ENCODE peak calls at places on chromosomes 7 and 10, in six cellular contexts. I is neural progenitor cell, G is pancreas, P is heart left ventricle, R is uterus, W is suprapubic skin. X is an unnamed sample.

GRCh38 chr7:116305485-116306408 is 95.4 kb downstream of the TES start:
- DNase-seq in W (no peak), R (no peak), I (no peak), P (no peak), G (no peak), X (no peak)

GRCh38 chr7:37247881-37248280 is 200.8 kb downstream of the ELMO1 start:
- DNase-seq in P (no peak), R (peak; percentile 15), I (peak; percentile 24), G (no peak), W (no peak), X (no peak)

GRCh38 chr10:103353281-103353680 is 2.3 kb upstream of the PCGF6 start:
- DNase-seq in W (no peak), G (no peak), P (no peak), I (no peak), R (no peak), X (no peak)

GRCh38 chr7:45643630-45644029 is 69.5 kb downstream of the ADCY1 start:
- DNase-seq in P (no peak), I (no peak), R (no peak), W (no peak), G (no peak), X (no peak)

GRCh38 chr7:116715087-116715486 is 43.1 kb downstream of the MET start:
- DNase-seq in I (no peak), G (no peak), P (no peak), W (no peak), R (no peak), X (no peak)

GRCh38 chr10:8050561-8051108 is 3.9 kb upstream of the GATA3 start:
- DNase-seq in R (no peak), W (peak; percentile 69), G (no peak), I (peak; percentile 87), P (no peak), X (no peak)

GRCh38 chr7:5692112-5692844 is 89.2 kb downstream of the RNF216 start:
- DNase-seq in R (peak; percentile 93), I (no peak), W (peak; percentile 93), P (peak; percentile 91), G (peak; percentile 23), X (peak; percentile 85)

GRCh38 chr10:131848741-131849590 is 51.8 kb upstream of the PPP2R2D start:
- DNase-seq in I (no peak), R (no peak), W (peak; percentile 42), P (no peak), G (no peak), X (no peak)

GRCh38 chr10:117373848-117374505 is 1.3 kb downstream of the PDZD8 start:
- DNase-seq in W (peak; percentile 77), G (peak; percentile 59), R (peak; percentile 38), I (peak; percentile 45), P (peak; percentile 48), X (peak; percentile 53)

GRCh38 chr10:103254538-103255325 is 9.0 kb downstream of the RPEL1 start:
- DNase-seq in W (no peak), R (no peak), I (no peak), G (no peak), P (no peak), X (no peak)

GRCh38 chr10:95374597-95375209 is 83.9 kb upstream of the PDLIM1 start:
- DNase-seq in W (peak; percentile 83), I (peak; percentile 92), P (peak; percentile 80), R (peak; percentile 86), G (peak; percentile 60), X (peak; percentile 64)

GRCh38 chr10:22823109-22823508 is 104.7 kb upstream of the ARMC3 start:
- DNase-seq in G (no peak), R (no peak), I (no peak), P (no peak), W (no peak), X (no peak)

GRCh38 chr10:27143686-27144085 is 10.5 kb downstream of the YME1L1 start:
- DNase-seq in P (no peak), I (no peak), G (no peak), R (no peak), W (no peak), X (no peak)

GRCh38 chr7:21377545-21377944 is 50.3 kb upstream of the SP4 start:
- DNase-seq in P (no peak), W (no peak), G (no peak), R (no peak), I (no peak), X (no peak)

GRCh38 chr7:11341285-11341944 is 367.7 kb downstream of the PHF14 start:
- DNase-seq in I (peak; percentile 47), P (no peak), R (no peak), W (no peak), G (no peak), X (no peak)

GRCh38 chr10:108861181-108861754 is 1062.0 kb downstream of the XPNPEP1 start:
- DNase-seq in I (no peak), R (no peak), W (no peak), P (no peak), G (no peak), X (no peak)

GRCh38 chr10:89074120-89074519 is 83.5 kb downstream of the FAS start:
- DNase-seq in G (no peak), W (peak; percentile 83), P (peak; percentile 38), R (peak; percentile 65), I (no peak), X (peak; percentile 54)

GRCh38 chr7:100584046-100584676 is 1.8 kb downstream of the LRCH4 start:
- DNase-seq in P (no peak), W (no peak), R (no peak), G (no peak), I (peak; percentile 28), X (no peak)

GRCh38 chr10:11330383-11331020 is 280.9 kb downstream of the USP6NL start:
- DNase-seq in R (no peak), W (no peak), I (no peak), G (no peak), P (no peak), X (no peak)
- H3K27ac ChIP-seq in R (no peak overlapping the region), W (no peak overlapping the region), I (no peak overlapping the region), G (no peak overlapping the region), P (peak overlapping the region; percentile 66), X (peak overlapping the region; percentile 78)

GRCh38 chr7:128855559-128855958 is 7.1 kb upstream of the ATP6V1F start:
- DNase-seq in P (no peak), G (no peak), W (no peak), I (no peak), R (no peak), X (no peak)
- H3K4me3 ChIP-seq in P (no peak overlapping the region), G (no peak overlapping the region), W (no peak overlapping the region), I (no peak overlapping the region), R (no peak overlapping the region), X (no peak overlapping the region)

GRCh38 chr7:42880392-42880791 is 31.5 kb downstream of the C7orf25 start:
- DNase-seq in W (no peak), G (no peak), R (no peak), I (no peak), P (no peak), X (no peak)

GRCh38 chr7:42886129-42886528 is 25.7 kb downstream of the C7orf25 start:
- DNase-seq in W (no peak), R (no peak), I (no peak), G (no peak), P (no peak), X (no peak)

GRCh38 chr7:42886866-42887509 is 24.9 kb downstream of the C7orf25 start:
- DNase-seq in R (no peak), W (no peak), P (no peak), G (no peak), I (no peak), X (no peak)

GRCh38 chr7:42878303-42878702 is 33.6 kb downstream of the C7orf25 start:
- DNase-seq in R (no peak), W (no peak), I (no peak), P (no peak), G (no peak), X (no peak)

GRCh38 chr7:42883950-42884349 is 27.9 kb downstream of the C7orf25 start:
- DNase-seq in I (peak; percentile 28), R (no peak), W (no peak), P (peak; percentile 63), G (no peak), X (peak; percentile 28)
- TF ChIP-seq CTCF in I (no peak), R (no peak), W (no peak), P (no peak), G (no peak), X (no peak)

DNA sequence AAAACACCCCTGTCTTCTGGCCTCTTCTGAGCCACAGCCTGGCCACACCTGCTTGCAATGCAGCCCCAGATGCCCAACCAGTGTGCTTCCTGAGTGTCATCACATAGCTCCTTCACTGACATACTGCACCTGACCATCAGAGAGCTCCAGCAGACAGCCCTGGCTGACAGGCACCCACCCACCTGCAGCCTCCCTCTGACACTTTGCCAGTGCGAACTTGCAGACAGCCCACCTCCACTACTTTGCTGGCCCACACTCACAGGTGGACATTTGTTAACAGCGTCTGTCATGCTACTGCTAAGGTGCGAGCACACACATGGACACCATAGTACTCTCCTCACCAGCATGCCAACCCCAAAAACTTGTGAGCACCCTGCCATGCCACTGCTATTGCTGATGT is 740.1 kb downstream of the DNAJB9 start:
- DNase-seq in W (no peak), G (no peak), P (no peak), I (no peak), R (no peak), X (no peak)
- H3K27ac ChIP-seq in W (no peak overlapping the region), G (no peak overlapping the region), P (no peak overlapping the region), I (no peak overlapping the region), R (no peak overlapping the region), X (no peak overlapping the region)

GRCh38 chr10:113222207-113222606 is 272.2 kb downstream of the TCF7L2 start:
- DNase-seq in W (no peak), R (no peak), P (no peak), G (no peak), I (no peak), X (no peak)
- H3K4me3 ChIP-seq in W (no peak overlapping the region), R (no peak overlapping the region), P (no peak overlapping the region), G (no peak overlapping the region), I (no peak overlapping the region), X (no peak overlapping the region)